ENCODE peak calls at places on chromosome 17, in ten cellular contexts. G is stimulated activated CD4-positive, alpha-beta T cell treated with anti-CD3 and anti-CD28 coated beads, Interleukin-1b, Interleukin-23, amount 100 ng/mL, for 1 hour; L is HEK293T; R is AG10803; F is dermis blood vessel endothelial cell; O is LHCN-M2; Q is T-cell; D is left ventricle myocardium inferior; M is EH; N is esophagus squamous epithelium. P is an unnamed sample.

GRCh38 chr17:71168083-71168741 is 952.6 kb upstream of the SOX9 start:
- DNase-seq in G (no peak), L (no peak), R (no peak), F (no peak), O (no peak), Q (no peak), D (no peak), M (no peak), N (no peak), P (no peak)

GRCh38 chr17:28738680-28739384 is 5.0 kb upstream of the TRAF4 start:
- DNase-seq in G (no peak), L (no peak), R (no peak), F (no peak), O (no peak), Q (peak), D (no peak), M (no peak), N (no peak), P (peak)

GRCh38 chr17:71505200-71505599 is 615.6 kb upstream of the SOX9 start:
- DNase-seq in G (no peak), L (no peak), R (peak), F (no peak), O (no peak), Q (no peak), D (no peak), M (peak), N (no peak), P (no peak)

GRCh38 chr17:41499714-41500113 is 5.7 kb downstream of the KRT13 start:
- DNase-seq in G (no peak), L (no peak), R (no peak), F (no peak), O (no peak), Q (no peak), D (no peak), M (no peak), N (no peak), P (no peak)

GRCh38 chr17:65039349-65039988 is 17.1 kb downstream of the GNA13 start:
- DNase-seq in G (no peak), L (no peak), R (no peak), F (no peak), O (no peak), Q (peak), D (no peak), M (no peak), N (no peak), P (peak)

GRCh38 chr17:48314716-48315115 is 115.3 kb downstream of the SKAP1 start:
- DNase-seq in G (no peak), L (no peak), R (no peak), F (no peak), O (no peak), Q (no peak), D (no peak), M (no peak), N (no peak), P (no peak)

GRCh38 chr17:82734987-82735866 is at the start of gene FN3K:
- DNase-seq in G (no peak), L (no peak), R (peak), F (peak), O (no peak), Q (no peak), D (peak), M (peak), N (no peak), P (peak)

GRCh38 chr17:41446806-41447205 is 6.0 kb upstream of the KRT38 start:
- DNase-seq in G (no peak), L (no peak), R (peak), F (no peak), O (peak), Q (no peak), D (no peak), M (peak), N (no peak), P (no peak)

GRCh38 chr17:57421393-57421717 is 165.0 kb downstream of the MSI2 start:
- DNase-seq in G (no peak), L (no peak), R (no peak), F (no peak), O (no peak), Q (no peak), D (no peak), M (no peak), N (no peak), P (no peak)

GRCh38 chr17:5011928-5012327 is 14.2 kb downstream of the KIF1C start:
- DNase-seq in G (no peak), L (no peak), R (no peak), F (peak), O (peak), Q (no peak), D (no peak), M (peak), N (no peak), P (no peak)

GRCh38 chr17:4536742-4537411 is 18.3 kb downstream of the MYBBP1A start:
- DNase-seq in G (no peak), L (no peak), R (peak), F (no peak), O (no peak), Q (no peak), D (peak), M (peak), N (no peak), P (no peak)

GRCh38 chr17:73550561-73550960 is 93.7 kb downstream of the SDK2 start:
- DNase-seq in G (no peak), L (no peak), R (peak), F (no peak), O (no peak), Q (no peak), D (no peak), M (no peak), N (no peak), P (no peak)

GRCh38 chr17:77558846-77559626 is 399.5 kb upstream of the TNRC6C start:
- DNase-seq in G (no peak), L (no peak), R (no peak), F (no peak), O (no peak), Q (no peak), D (no peak), M (no peak), N (no peak), P (no peak)

GRCh38 chr17:50947844-50948514 is 81.8 kb upstream of the TOB1 start:
- DNase-seq in G (no peak), L (no peak), R (no peak), F (peak), O (no peak), Q (no peak), D (peak), M (no peak), N (no peak), P (no peak)

GRCh38 chr17:79826210-79826680 is 13.0 kb downstream of the CBX4 start:
- DNase-seq in G (no peak), L (no peak), R (no peak), F (no peak), O (no peak), Q (no peak), D (no peak), M (no peak), N (no peak), P (no peak)

GRCh38 chr17:34474706-34475105 is 104.7 kb upstream of the TMEM132E start:
- DNase-seq in G (no peak), L (no peak), R (no peak), F (no peak), O (no peak), Q (no peak), D (no peak), M (no peak), N (no peak), P (no peak)

GRCh38 chr17:79741401-79741750 is 10.6 kb downstream of the ENPP7 start:
- DNase-seq in G (no peak), L (no peak), R (no peak), F (no peak), O (no peak), Q (no peak), D (no peak), M (no peak), N (no peak), P (no peak)

GRCh38 chr17:45672301-45672700 is 111.8 kb upstream of the CRHR1 start:
- DNase-seq in G (no peak), L (no peak), R (no peak), F (no peak), O (no peak), Q (no peak), D (no peak), M (no peak), N (no peak), P (no peak)

GRCh38 chr17:74147966-74148365 is 55.5 kb upstream of the RPL38 start:
- DNase-seq in G (no peak), L (no peak), R (no peak), F (no peak), O (no peak), Q (no peak), D (no peak), M (no peak), N (no peak), P (no peak)

GRCh38 chr17:78762007-78762406 is 20.1 kb downstream of the CYTH1 start:
- DNase-seq in G (no peak), L (no peak), R (no peak), F (peak), O (no peak), Q (no peak), D (no peak), M (no peak), N (no peak), P (no peak)

P was measured in activated CD4-positive, alpha-beta T cell treated with anti-CD3 and anti-CD28 coated beads, Interleukin-2, amount 50 U/mL, for 1 hour.